ENCODE peak calls at places on chromosome 3, in ten cellular contexts. Z, O, V, S, C, W, Y, L, P and N are unnamed samples.

GRCh38 chr3:55461896-55462295 is 25.2 kb downstream of the WNT5A start:
- DNase-seq in Z (no peak), O (no peak), V (no peak), S (no peak), C (no peak), W (no peak), Y (no peak), L (no peak), P (no peak), N (no peak)

GRCh38 chr3:10432931-10433330 is 72.5 kb downstream of the ATP2B2 start:
- DNase-seq in Z (no peak), O (no peak), V (no peak), S (no peak), C (no peak), W (no peak), Y (no peak), L (no peak), P (no peak), N (no peak)

GRCh38 chr3:64299206-64299605 is 73.9 kb upstream of the PRICKLE2 start:
- DNase-seq in Z (no peak), O (no peak), V (no peak), S (no peak), C (no peak), W (no peak), Y (no peak), L (no peak), P (no peak), N (no peak)

GRCh38 chr3:114216186-114216970 is 21.0 kb downstream of the ZNF80 start:
- DNase-seq in Z (no peak), O (no peak), V (no peak), S (no peak), C (no peak), W (no peak), Y (no peak), L (no peak), P (no peak), N (no peak)

GRCh38 chr3:124246949-124247348 is 255.0 kb upstream of the ROPN1 start:
- DNase-seq in Z (peak), O (peak), V (no peak), S (no peak), C (no peak), W (peak), Y (no peak), L (no peak), P (no peak), N (no peak)

GRCh38 chr3:48614044-48614443 is 4.6 kb upstream of the UQCRC1 start:
- DNase-seq in Z (no peak), O (no peak), V (no peak), S (no peak), C (no peak), W (no peak), Y (no peak), L (no peak), P (no peak), N (no peak)

GRCh38 chr3:39187372-39188155 is 4.8 kb downstream of the XIRP1 start:
- DNase-seq in Z (no peak), O (no peak), V (no peak), S (no peak), C (no peak), W (no peak), Y (no peak), L (peak), P (no peak), N (no peak)

GRCh38 chr3:72659609-72660008 is 188.6 kb downstream of the SHQ1 start:
- DNase-seq in Z (peak), O (peak), V (no peak), S (no peak), C (no peak), W (no peak), Y (no peak), L (no peak), P (no peak), N (no peak)

GRCh38 chr3:172580680-172581079 is 57.5 kb upstream of the TNFSF10 start:
- DNase-seq in Z (no peak), O (no peak), V (no peak), S (no peak), C (no peak), W (no peak), Y (no peak), L (no peak), P (no peak), N (no peak)

GRCh38 chr3:52983336-52983807 is 62.5 kb downstream of the SFMBT1 start:
- DNase-seq in Z (no peak), O (no peak), V (peak), S (peak), C (peak), W (no peak), Y (peak), L (peak), P (no peak), N (no peak)

GRCh38 chr3:158702815-158703481 is 29.3 kb downstream of the RARRES1 start:
- DNase-seq in Z (no peak), O (no peak), V (no peak), S (no peak), C (no peak), W (no peak), Y (no peak), L (no peak), P (no peak), N (no peak)

GRCh38 chr3:25338158-25338725 is 89.8 kb upstream of the RARB start:
- DNase-seq in Z (no peak), O (no peak), V (no peak), S (no peak), C (no peak), W (no peak), Y (no peak), L (no peak), P (no peak), N (no peak)